ENCODE peak calls at places on chromosomes 16 and 17, in four cellular contexts. One of them, this sample, is unnamed. For H3K9me3, the result is how much of the 10 kb centered on the place peaks cover.

GRCh38 chr17:76262732-76263344 is 2.3 kb upstream of the UBALD2 start:
- DNase-seq in heart right ventricle: no peak
- DNase-seq in GM23248: no peak
- DNase-seq in neural progenitor cell: no peak
- DNase-seq in this sample: no peak

GRCh38 chr16:89343501-89344291 is 126.2 kb downstream of the ZNF778 start:
- DNase-seq in heart right ventricle: no peak
- DNase-seq in GM23248: no peak
- DNase-seq in neural progenitor cell: no peak
- DNase-seq in this sample: no peak

GRCh38 chr16:77190190-77190477 is 856 bp upstream of the MON1B start:
- DNase-seq in heart right ventricle: no peak
- DNase-seq in GM23248: peak
- DNase-seq in neural progenitor cell: no peak
- DNase-seq in this sample: no peak

GRCh38 chr17:10735251-10735650 is 5.4 kb upstream of the TMEM220 start:
- DNase-seq in heart right ventricle: no peak
- DNase-seq in GM23248: no peak
- DNase-seq in neural progenitor cell: no peak
- DNase-seq in this sample: no peak

GRCh38 chr17:2511138-2511461 is 588 bp downstream of the METTL16 start:
- DNase-seq in heart right ventricle: no peak
- DNase-seq in GM23248: no peak
- DNase-seq in neural progenitor cell: no peak
- DNase-seq in this sample: no peak

GRCh38 chr17:79696159-79696982 is 34.4 kb upstream of the ENPP7 start:
- DNase-seq in heart right ventricle: no peak
- DNase-seq in GM23248: no peak
- DNase-seq in neural progenitor cell: no peak
- DNase-seq in this sample: no peak

GRCh38 chr17:77746901-77747620 is 211.4 kb upstream of the TNRC6C start:
- DNase-seq in heart right ventricle: no peak
- DNase-seq in GM23248: no peak
- DNase-seq in neural progenitor cell: peak
- DNase-seq in this sample: no peak

GRCh38 chr16:85649411-85649977 is 36.4 kb downstream of the GSE1 start:
- DNase-seq in heart right ventricle: no peak
- DNase-seq in GM23248: no peak
- DNase-seq in neural progenitor cell: no peak
- DNase-seq in this sample: no peak

GRCh38 chr17:37752482-37752881 is 7.6 kb upstream of the HNF1B start:
- DNase-seq in heart right ventricle: no peak
- DNase-seq in GM23248: peak
- DNase-seq in neural progenitor cell: no peak
- DNase-seq in this sample: no peak

GRCh38 chr17:39138416-39139136 is 12.9 kb downstream of the PLXDC1 start:
- DNase-seq in heart right ventricle: no peak
- DNase-seq in GM23248: no peak
- DNase-seq in neural progenitor cell: no peak
- DNase-seq in this sample: no peak

GRCh38 chr16:71917900-71918299 is 22.6 kb downstream of the IST1 start:
- DNase-seq in heart right ventricle: no peak
- DNase-seq in GM23248: peak
- DNase-seq in neural progenitor cell: no peak
- DNase-seq in this sample: no peak

GRCh38 chr16:84068783-84069464 is 26.3 kb upstream of the SLC38A8 start:
- DNase-seq in heart right ventricle: no peak
- DNase-seq in GM23248: no peak
- DNase-seq in neural progenitor cell: no peak
- DNase-seq in this sample: no peak

GRCh38 chr16:20879175-20880053 is 20.7 kb downstream of the DCUN1D3 start:
- DNase-seq in heart right ventricle: no peak
- DNase-seq in GM23248: peak
- DNase-seq in neural progenitor cell: no peak
- DNase-seq in this sample: no peak

GRCh38 chr17:3645310-3645709 is 8.8 kb downstream of the CTNS start:
- DNase-seq in heart right ventricle: no peak
- DNase-seq in GM23248: no peak
- DNase-seq in neural progenitor cell: no peak
- DNase-seq in this sample: no peak

GRCh38 chr17:55617441-55617840 is 105.2 kb downstream of the TMEM100 start:
- DNase-seq in heart right ventricle: no peak
- DNase-seq in GM23248: no peak
- DNase-seq in neural progenitor cell: no peak
- DNase-seq in this sample: no peak

GRCh38 chr16:15897834-15898254 is 9.4 kb upstream of the CEP20 start:
- DNase-seq in heart right ventricle: no peak
- DNase-seq in GM23248: peak
- DNase-seq in neural progenitor cell: no peak
- DNase-seq in this sample: no peak

GRCh38 chr17:54451051-54451450 is 449.6 kb upstream of the TOM1L1 start:
- DNase-seq in heart right ventricle: no peak
- DNase-seq in GM23248: no peak
- DNase-seq in neural progenitor cell: no peak
- DNase-seq in this sample: no peak

GRCh38 chr17:54452666-54453348 is 447.8 kb upstream of the TOM1L1 start:
- DNase-seq in heart right ventricle: no peak
- DNase-seq in GM23248: peak
- DNase-seq in neural progenitor cell: no peak
- DNase-seq in this sample: no peak

GRCh38 chr17:54455251-54455868 is 445.3 kb upstream of the TOM1L1 start:
- DNase-seq in heart right ventricle: no peak
- DNase-seq in GM23248: no peak
- DNase-seq in neural progenitor cell: no peak
- DNase-seq in this sample: no peak
- H3K9me3 ChIP-seq in heart right ventricle: under half
- H3K9me3 ChIP-seq in GM23248: under half
- H3K9me3 ChIP-seq in neural progenitor cell: under half
- H3K9me3 ChIP-seq in this sample: under half

GRCh38 chr17:82247175-82247823 is 18.5 kb downstream of the SLC16A3 start:
- DNase-seq in heart right ventricle: no peak
- DNase-seq in GM23248: no peak
- DNase-seq in neural progenitor cell: no peak
- DNase-seq in this sample: no peak
- H3K9me3 ChIP-seq in heart right ventricle: under half
- H3K9me3 ChIP-seq in GM23248: under half
- H3K9me3 ChIP-seq in neural progenitor cell: under half
- H3K9me3 ChIP-seq in this sample: under half

GRCh38 chr16:35713762-35714650 is 2254.6 kb downstream of the TP53TG3F start:
- DNase-seq in heart right ventricle: no peak
- DNase-seq in GM23248: no peak
- DNase-seq in neural progenitor cell: no peak
- DNase-seq in this sample: no peak
- H3K9me3 ChIP-seq in heart right ventricle: under half
- H3K9me3 ChIP-seq in GM23248: under half
- H3K9me3 ChIP-seq in neural progenitor cell: under half
- H3K9me3 ChIP-seq in this sample: under half

DNA sequence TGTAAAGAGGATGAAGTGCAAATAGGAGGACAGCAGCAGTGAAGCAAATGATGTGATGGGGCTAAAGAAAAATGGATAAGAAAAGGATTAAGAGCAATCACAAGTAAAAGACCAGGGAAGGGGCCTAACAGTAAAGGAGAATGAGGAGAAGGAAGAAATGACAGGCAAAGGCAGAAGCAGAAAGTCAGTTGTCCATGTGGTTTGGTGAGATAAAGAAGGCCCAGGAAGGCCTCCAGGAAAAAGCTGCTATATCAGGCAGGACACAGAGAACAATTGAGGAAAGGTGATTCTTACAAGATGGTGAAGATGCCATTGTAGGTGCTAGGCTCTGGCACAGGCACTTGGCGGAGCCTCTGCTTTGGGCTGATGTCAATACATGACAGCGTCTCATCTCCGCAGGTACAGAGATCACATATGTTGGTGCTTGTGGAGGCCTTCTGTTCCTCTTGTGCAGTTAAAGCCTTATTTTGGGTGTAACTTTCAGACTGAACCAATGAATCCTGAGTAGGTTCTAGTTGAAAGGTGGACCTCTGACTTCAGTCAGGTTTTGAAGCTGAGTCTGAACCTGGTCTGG is 18.1 kb downstream of the RDM1 start:
- DNase-seq in heart right ventricle: no peak
- DNase-seq in GM23248: no peak
- DNase-seq in neural progenitor cell: no peak
- DNase-seq in this sample: no peak
- H3K9me3 ChIP-seq in heart right ventricle: under half
- H3K9me3 ChIP-seq in GM23248: under half
- H3K9me3 ChIP-seq in neural progenitor cell: under half
- H3K9me3 ChIP-seq in this sample: under half

DNA sequence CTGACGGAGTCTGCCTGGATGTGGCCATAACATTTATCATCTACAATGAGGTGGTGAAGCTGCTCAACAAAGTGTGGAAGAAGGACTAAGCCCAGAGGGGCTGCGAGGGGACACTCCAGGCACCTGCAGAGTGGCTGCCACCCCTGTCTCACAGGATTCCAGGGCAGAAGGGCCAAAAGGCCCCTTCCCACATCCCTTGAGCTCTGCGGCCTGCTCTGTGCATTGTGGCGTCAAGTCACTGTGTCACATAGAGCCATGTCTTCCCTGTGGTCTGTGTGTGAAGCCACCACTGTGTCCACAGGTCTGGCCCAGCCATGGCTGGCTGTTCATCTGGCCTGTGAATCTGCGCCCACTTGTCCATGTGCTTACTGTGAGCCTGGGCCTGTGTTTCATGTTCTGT is 1714.6 kb downstream of the TP53TG3F start:
- DNase-seq in heart right ventricle: no peak
- DNase-seq in GM23248: no peak
- DNase-seq in neural progenitor cell: no peak
- DNase-seq in this sample: no peak
- H3K9me3 ChIP-seq in heart right ventricle: under half
- H3K9me3 ChIP-seq in GM23248: under half
- H3K9me3 ChIP-seq in neural progenitor cell: under half
- H3K9me3 ChIP-seq in this sample: under half

GRCh38 chr16:3377917-3378316 is 22.2 kb downstream of the OR2C1 start:
- DNase-seq in heart right ventricle: no peak
- DNase-seq in GM23248: no peak
- DNase-seq in neural progenitor cell: no peak
- DNase-seq in this sample: no peak
- H3K9me3 ChIP-seq in heart right ventricle: under half
- H3K9me3 ChIP-seq in GM23248: under half
- H3K9me3 ChIP-seq in neural progenitor cell: under half
- H3K9me3 ChIP-seq in this sample: under half

DNA sequence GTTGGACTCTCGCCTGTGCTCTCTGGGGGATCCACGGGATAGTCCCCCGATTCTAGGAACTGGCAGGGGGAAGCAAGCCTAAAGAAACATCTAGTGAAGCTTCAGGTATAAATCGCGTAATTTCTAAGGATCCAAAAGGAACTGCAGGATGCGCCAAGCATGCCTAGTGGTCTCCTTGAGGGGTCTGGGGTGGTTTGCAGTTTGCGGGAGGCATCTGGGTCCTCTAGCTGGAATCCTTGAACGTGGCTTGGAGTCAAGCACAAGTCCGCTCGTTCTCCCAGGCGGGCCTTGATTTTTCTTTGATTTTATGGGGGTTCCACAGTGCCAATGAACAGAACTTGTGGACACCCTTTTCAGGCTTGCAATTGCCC is 1000.5 kb downstream of the KCNJ18 start:
- DNase-seq in heart right ventricle: no peak
- DNase-seq in GM23248: no peak
- DNase-seq in neural progenitor cell: no peak
- DNase-seq in this sample: no peak
- H3K9me3 ChIP-seq in heart right ventricle: under half
- H3K9me3 ChIP-seq in GM23248: under half
- H3K9me3 ChIP-seq in neural progenitor cell: under half
- H3K9me3 ChIP-seq in this sample: under half

DNA sequence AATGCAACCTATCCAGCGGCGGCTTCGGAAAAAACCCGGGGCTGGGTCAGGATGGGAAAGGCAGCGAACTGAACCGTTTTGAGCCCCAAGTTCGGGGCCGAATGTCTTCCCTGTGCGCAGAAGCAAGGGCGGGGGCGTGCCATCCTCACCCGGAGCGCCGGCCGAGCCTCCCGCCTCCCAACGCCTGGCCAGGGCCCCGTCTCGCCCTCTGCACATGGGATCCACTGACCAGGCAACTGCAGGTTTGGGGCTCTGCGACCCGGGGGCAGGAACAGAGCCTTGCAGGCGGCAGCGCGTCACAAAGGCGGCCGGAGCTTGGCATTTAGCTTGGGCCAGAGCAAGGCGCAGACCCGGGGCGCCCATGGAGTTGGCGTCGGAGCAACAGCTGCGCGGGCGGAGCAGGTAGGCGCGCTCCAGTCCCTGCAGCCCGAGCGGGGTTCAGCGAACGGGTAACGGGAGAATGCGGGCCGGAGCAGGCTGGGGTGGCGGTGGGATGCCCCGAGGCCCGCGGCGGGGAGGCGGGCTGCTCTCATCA is at the start of gene FBXO39:
- DNase-seq in heart right ventricle: peak
- DNase-seq in GM23248: peak
- DNase-seq in neural progenitor cell: peak
- DNase-seq in this sample: no peak
- H3K9me3 ChIP-seq in heart right ventricle: under half
- H3K9me3 ChIP-seq in GM23248: under half
- H3K9me3 ChIP-seq in neural progenitor cell: under half
- H3K9me3 ChIP-seq in this sample: under half

This sample was measured in T-helper 17 cell.